ENCODE peak calls at places on chromosome 5, in seven cellular contexts. Z is fibroblast of lung; L is esophagus squamous epithelium; K is SK-N-SH; Q is cardiac muscle cell; D is K562; W is CD8-positive, alpha-beta T cell. B is an unnamed sample.

GRCh38 chr5:43017438-43017820 is 22.7 kb downstream of the ANXA2R start:
- DNase-seq in K (no peak), Z (peak), L (no peak), Q (peak), W (no peak), D (no peak), B (peak)

GRCh38 chr5:129361441-129362025 is 98.6 kb upstream of the ADAMTS19 start:
- DNase-seq in Z (peak), L (no peak), K (no peak), W (no peak), D (no peak), Q (peak), B (peak)

GRCh38 chr5:141735823-141736222 is 53.8 kb upstream of the ARAP3 start:
- DNase-seq in D (no peak), L (no peak), Q (no peak), W (no peak), K (no peak), Z (no peak), B (no peak)

GRCh38 chr5:565782-566445 is 41.7 kb upstream of the SLC9A3 start:
- DNase-seq in L (no peak), K (no peak), D (no peak), Q (no peak), W (no peak), Z (peak), B (no peak)

GRCh38 chr5:59712836-59713487 is 180.6 kb downstream of the PDE4D start:
- DNase-seq in K (no peak), W (no peak), Q (no peak), Z (peak), D (peak), L (no peak), B (no peak)

GRCh38 chr5:57383093-57383861 is 99.3 kb downstream of the ACTBL2 start:
- DNase-seq in D (peak), L (no peak), K (peak), Z (peak), Q (no peak), W (no peak), B (peak)

GRCh38 chr5:157038568-157039187 is 20.2 kb downstream of the HAVCR1 start:
- DNase-seq in D (no peak), Z (no peak), Q (no peak), L (no peak), K (no peak), W (no peak), B (no peak)

GRCh38 chr5:137344723-137345322 is 154.3 kb downstream of the SPOCK1 start:
- DNase-seq in W (no peak), K (peak), Z (peak), L (no peak), Q (peak), D (peak), B (peak)

GRCh38 chr5:100667021-100667671 is 132.0 kb downstream of the FAM174A start:
- DNase-seq in D (no peak), L (no peak), Z (peak), K (no peak), Q (no peak), W (no peak), B (peak)

GRCh38 chr5:143877196-143877595 is 65.2 kb downstream of the HMHB1 start:
- DNase-seq in K (no peak), Q (no peak), W (no peak), L (no peak), D (no peak), Z (no peak), B (no peak)

GRCh38 chr5:164433471-164433870 is 928.1 kb downstream of the MAT2B start:
- DNase-seq in K (no peak), W (no peak), D (no peak), Q (no peak), Z (peak), L (no peak), B (no peak)

GRCh38 chr5:171945476-171945875 is 61.0 kb downstream of the FBXW11 start:
- DNase-seq in D (no peak), W (no peak), Z (no peak), L (no peak), Q (no peak), K (no peak), B (no peak)

GRCh38 chr5:32231241-32231640 is 57.1 kb upstream of the GOLPH3 start:
- DNase-seq in D (no peak), Z (no peak), K (no peak), W (no peak), L (no peak), Q (no peak), B (no peak)

GRCh38 chr5:1431896-1432295 is 13.3 kb downstream of the SLC6A3 start:
- DNase-seq in W (no peak), D (no peak), K (no peak), L (no peak), Q (no peak), Z (no peak), B (no peak)

GRCh38 chr5:56011835-56012234 is 17.1 kb upstream of the IL6ST start:
- DNase-seq in Z (peak), D (no peak), K (no peak), Q (no peak), W (no peak), L (no peak), B (no peak)
- H3K27ac ChIP-seq in Z (peak), D (no peak), K (peak), Q (no peak), W (no peak), L (no peak), B (no peak)

DNA sequence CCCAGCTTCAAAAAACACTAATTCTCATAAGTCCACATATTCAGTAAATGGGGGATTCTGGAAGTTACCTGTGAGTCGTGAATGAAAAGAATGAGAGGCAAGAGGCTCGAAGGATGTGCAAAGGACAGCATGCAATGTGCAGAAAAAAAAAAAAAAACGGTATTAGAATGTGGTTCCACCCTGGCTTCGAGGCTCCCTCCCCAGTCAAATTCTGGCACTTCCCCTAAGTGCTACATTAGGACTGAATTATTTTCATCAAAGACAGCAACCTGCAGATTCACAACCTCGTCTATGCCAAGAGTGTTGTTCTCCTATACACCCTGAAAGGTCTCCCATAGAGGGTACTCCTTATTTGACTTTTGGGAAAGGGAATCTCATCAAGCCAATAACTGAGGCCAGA is 16.5 kb downstream of the CAPSL start:
- DNase-seq in K (no peak), D (no peak), L (no peak), Z (no peak), W (peak), Q (no peak), B (no peak)
- H3K27ac ChIP-seq in K (no peak), D (no peak), L (no peak), Z (no peak), W (no peak), Q (no peak), B (no peak)

DNA sequence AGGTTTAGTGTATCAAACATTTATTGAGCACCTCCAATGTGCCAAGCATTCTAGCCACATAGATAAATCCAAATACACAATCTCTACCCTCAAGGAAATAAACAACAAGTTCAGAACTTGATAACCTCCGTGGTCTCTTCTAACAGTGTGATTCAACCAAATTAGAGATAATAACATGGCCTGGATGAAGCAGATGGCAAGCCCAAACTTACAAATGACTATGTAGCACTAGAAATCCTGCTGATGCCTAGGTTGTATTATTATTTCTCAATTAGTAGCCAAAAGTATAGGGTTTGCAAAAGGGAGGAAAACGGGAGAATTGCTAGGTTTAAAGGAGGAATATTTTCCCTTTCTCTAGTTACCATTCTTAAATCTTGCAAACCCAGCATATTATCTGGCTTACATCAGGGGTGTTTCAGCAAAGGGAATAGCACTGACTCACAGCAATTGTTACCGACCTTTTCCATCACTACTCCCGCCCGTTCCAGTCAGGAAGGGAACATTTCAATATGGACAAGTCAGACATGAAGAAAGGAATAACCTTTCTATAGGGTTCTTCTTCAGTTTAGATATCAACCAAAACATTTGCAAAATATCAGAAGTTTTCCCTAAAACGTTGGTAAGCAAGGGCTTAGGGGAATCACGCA is 2.3 kb downstream of the DPYSL3 start:
- DNase-seq in L (no peak), Z (peak), W (no peak), Q (no peak), D (no peak), K (no peak), B (no peak)
- H3K27ac ChIP-seq in L (peak), Z (peak), W (no peak), Q (no peak), D (no peak), K (peak), B (no peak)

GRCh38 chr5:176656467-176656990 is 9.2 kb downstream of the TSPAN17 start:
- DNase-seq in Q (no peak), K (no peak), Z (no peak), D (no peak), L (no peak), W (no peak), B (no peak)

GRCh38 chr5:176659440-176659839 is 12.2 kb downstream of the TSPAN17 start:
- DNase-seq in L (no peak), D (no peak), Q (no peak), Z (no peak), K (no peak), W (no peak), B (no peak)

GRCh38 chr5:176659860-176660461 is 12.7 kb downstream of the TSPAN17 start:
- DNase-seq in L (no peak), Z (no peak), K (no peak), D (no peak), W (no peak), Q (no peak), B (no peak)

GRCh38 chr5:176658817-176659216 is 11.5 kb downstream of the TSPAN17 start:
- DNase-seq in L (no peak), W (peak), K (no peak), Q (no peak), Z (peak), D (no peak), B (no peak)

DNA sequence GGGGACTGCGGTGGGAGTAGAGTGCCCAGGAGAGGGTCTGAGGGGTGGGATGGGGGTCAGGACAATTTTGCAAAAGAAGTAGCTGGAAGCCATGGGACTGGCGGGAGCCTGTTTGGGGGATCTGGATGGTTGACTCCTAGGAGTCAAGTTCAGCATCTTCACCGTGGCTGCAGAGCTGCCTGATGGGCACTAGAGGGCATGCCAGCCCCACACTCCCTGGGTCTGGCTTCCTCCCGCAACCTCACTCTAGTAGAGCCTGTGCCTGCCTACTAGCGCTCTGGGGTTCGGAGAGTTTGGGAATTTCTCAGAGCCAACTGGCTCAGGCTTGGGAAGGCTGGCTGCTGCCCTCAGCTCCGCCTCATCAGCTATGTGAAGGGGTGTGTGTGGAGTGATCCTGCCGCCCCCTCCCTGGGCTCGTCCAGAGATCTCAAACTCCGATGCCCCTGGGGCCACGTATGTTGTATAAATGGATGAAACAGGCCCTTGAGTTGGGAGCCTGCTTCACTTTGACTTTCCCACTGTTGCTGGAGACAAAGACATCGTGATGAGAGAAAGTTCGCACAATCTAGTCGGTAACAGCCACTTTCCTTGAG is 10.8 kb downstream of the TSPAN17 start:
- DNase-seq in L (no peak), Q (peak), K (peak), Z (peak), D (peak), W (peak), B (peak)
- H3K27ac ChIP-seq in L (no peak), Q (no peak), K (no peak), Z (no peak), D (no peak), W (no peak), B (no peak)

GRCh38 chr5:132695956-132696355 is 22.2 kb downstream of the IL4 start:
- DNase-seq in L (no peak), D (no peak), Q (no peak), Z (no peak), W (no peak), K (no peak), B (no peak)

GRCh38 chr5:132687995-132688394 is 14.2 kb downstream of the IL4 start:
- DNase-seq in Q (no peak), W (peak), Z (no peak), L (no peak), D (no peak), K (no peak), B (no peak)

GRCh38 chr5:132689518-132689917 is 15.7 kb downstream of the IL4 start:
- DNase-seq in Z (no peak), D (no peak), K (no peak), Q (no peak), W (no peak), L (no peak), B (no peak)

GRCh38 chr5:132688536-132689409 is 15.0 kb downstream of the IL4 start:
- DNase-seq in W (no peak), Z (no peak), D (no peak), L (no peak), K (no peak), Q (no peak), B (no peak)

DNA sequence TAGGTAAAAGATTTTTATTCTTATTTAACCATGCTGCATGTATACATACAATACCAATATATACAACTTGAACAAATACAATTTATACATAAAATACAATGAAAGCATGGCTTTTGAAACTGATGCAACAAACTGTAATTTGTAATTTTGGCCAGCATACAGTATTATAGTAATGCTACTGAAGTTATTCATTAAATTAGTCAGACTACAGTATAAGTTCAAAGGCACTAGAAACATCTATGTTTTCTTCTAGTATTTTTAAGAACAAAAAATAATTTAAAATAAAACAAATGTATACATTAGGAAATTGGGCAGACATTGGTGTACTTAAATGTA is 18.8 kb downstream of the IL4 start:
- DNase-seq in D (no peak), L (no peak), W (no peak), Z (no peak), K (no peak), Q (no peak), B (no peak)
- H3K27ac ChIP-seq in D (no peak), L (no peak), W (no peak), Z (no peak), K (no peak), Q (no peak), B (no peak)

GRCh38 chr5:174419523-174420132 is 304.8 kb upstream of the MSX2 start:
- DNase-seq in Q (peak), W (peak), L (peak), D (peak), K (peak), Z (peak), B (peak)
- H3K27ac ChIP-seq in Q (peak), W (no peak), L (no peak), D (no peak), K (no peak), Z (no peak), B (no peak)